ENCODE peak calls at places on chromosomes 3 and 15, in nine cellular contexts. One of them, this sample, is unnamed.

GRCh38 chr15:69092159-69092558 is 68.3 kb upstream of the GLCE start:
- ATAC-seq in central memory CD8-positive, alpha-beta T cell: no peak
- ATAC-seq in IMR-90: peak
- ATAC-seq in activated naive CD8-positive, alpha-beta T cell treated with anti-CD3 and anti-CD28 coated beads, Interleukin-2, amount 10 ng/mL, durations not matched to agents 7 days and 5 days: no peak
- ATAC-seq in heart left ventricle: no peak
- ATAC-seq in stimulated activated naive CD8-positive, alpha-beta T cell treated with anti-CD3 and anti-CD28 coated beads, Interleukin-15, Interleukin-2, amounts not matched to agents 100 U/mL and 50 U/mL, for 24 hours: no peak
- ATAC-seq in SK-N-SH treated with all-trans-retinoic acid at 6 μM for 48 hours: peak
- ATAC-seq in Right ventricle myocardium superior: no peak
- ATAC-seq in aorta: no peak
- ATAC-seq in this sample: no peak

GRCh38 chr15:55344206-55344605 is 25.2 kb downstream of the PIGB start:
- ATAC-seq in central memory CD8-positive, alpha-beta T cell: no peak
- ATAC-seq in IMR-90: peak
- ATAC-seq in activated naive CD8-positive, alpha-beta T cell treated with anti-CD3 and anti-CD28 coated beads, Interleukin-2, amount 10 ng/mL, durations not matched to agents 7 days and 5 days: no peak
- ATAC-seq in heart left ventricle: peak
- ATAC-seq in stimulated activated naive CD8-positive, alpha-beta T cell treated with anti-CD3 and anti-CD28 coated beads, Interleukin-15, Interleukin-2, amounts not matched to agents 100 U/mL and 50 U/mL, for 24 hours: no peak
- ATAC-seq in SK-N-SH treated with all-trans-retinoic acid at 6 μM for 48 hours: peak
- ATAC-seq in Right ventricle myocardium superior: peak
- ATAC-seq in aorta: no peak
- ATAC-seq in this sample: no peak

GRCh38 chr3:58566398-58567250 is 10.6 kb downstream of the FAM107A start:
- ATAC-seq in central memory CD8-positive, alpha-beta T cell: no peak
- ATAC-seq in IMR-90: no peak
- ATAC-seq in activated naive CD8-positive, alpha-beta T cell treated with anti-CD3 and anti-CD28 coated beads, Interleukin-2, amount 10 ng/mL, durations not matched to agents 7 days and 5 days: no peak
- ATAC-seq in heart left ventricle: no peak
- ATAC-seq in stimulated activated naive CD8-positive, alpha-beta T cell treated with anti-CD3 and anti-CD28 coated beads, Interleukin-15, Interleukin-2, amounts not matched to agents 100 U/mL and 50 U/mL, for 24 hours: no peak
- ATAC-seq in SK-N-SH treated with all-trans-retinoic acid at 6 μM for 48 hours: no peak
- ATAC-seq in Right ventricle myocardium superior: no peak
- ATAC-seq in aorta: no peak
- ATAC-seq in this sample: no peak

GRCh38 chr3:112482675-112483074 is 16.6 kb downstream of the BTLA start:
- ATAC-seq in central memory CD8-positive, alpha-beta T cell: no peak
- ATAC-seq in IMR-90: no peak
- ATAC-seq in activated naive CD8-positive, alpha-beta T cell treated with anti-CD3 and anti-CD28 coated beads, Interleukin-2, amount 10 ng/mL, durations not matched to agents 7 days and 5 days: no peak
- ATAC-seq in heart left ventricle: no peak
- ATAC-seq in stimulated activated naive CD8-positive, alpha-beta T cell treated with anti-CD3 and anti-CD28 coated beads, Interleukin-15, Interleukin-2, amounts not matched to agents 100 U/mL and 50 U/mL, for 24 hours: no peak
- ATAC-seq in SK-N-SH treated with all-trans-retinoic acid at 6 μM for 48 hours: no peak
- ATAC-seq in Right ventricle myocardium superior: no peak
- ATAC-seq in aorta: no peak
- ATAC-seq in this sample: no peak

GRCh38 chr15:81037952-81038743 is 37.4 kb downstream of the TLNRD1 start:
- ATAC-seq in central memory CD8-positive, alpha-beta T cell: no peak
- ATAC-seq in IMR-90: no peak
- ATAC-seq in activated naive CD8-positive, alpha-beta T cell treated with anti-CD3 and anti-CD28 coated beads, Interleukin-2, amount 10 ng/mL, durations not matched to agents 7 days and 5 days: no peak
- ATAC-seq in heart left ventricle: no peak
- ATAC-seq in stimulated activated naive CD8-positive, alpha-beta T cell treated with anti-CD3 and anti-CD28 coated beads, Interleukin-15, Interleukin-2, amounts not matched to agents 100 U/mL and 50 U/mL, for 24 hours: no peak
- ATAC-seq in SK-N-SH treated with all-trans-retinoic acid at 6 μM for 48 hours: no peak
- ATAC-seq in Right ventricle myocardium superior: no peak
- ATAC-seq in aorta: no peak
- ATAC-seq in this sample: no peak

GRCh38 chr3:125220681-125221429 is 8.3 kb upstream of the SLC12A8 start:
- ATAC-seq in central memory CD8-positive, alpha-beta T cell: no peak
- ATAC-seq in IMR-90: peak
- ATAC-seq in activated naive CD8-positive, alpha-beta T cell treated with anti-CD3 and anti-CD28 coated beads, Interleukin-2, amount 10 ng/mL, durations not matched to agents 7 days and 5 days: peak
- ATAC-seq in heart left ventricle: no peak
- ATAC-seq in stimulated activated naive CD8-positive, alpha-beta T cell treated with anti-CD3 and anti-CD28 coated beads, Interleukin-15, Interleukin-2, amounts not matched to agents 100 U/mL and 50 U/mL, for 24 hours: no peak
- ATAC-seq in SK-N-SH treated with all-trans-retinoic acid at 6 μM for 48 hours: peak
- ATAC-seq in Right ventricle myocardium superior: no peak
- ATAC-seq in aorta: no peak
- ATAC-seq in this sample: peak

GRCh38 chr15:98815207-98815606 is 166.9 kb downstream of the IGF1R start:
- ATAC-seq in central memory CD8-positive, alpha-beta T cell: no peak
- ATAC-seq in IMR-90: no peak
- ATAC-seq in activated naive CD8-positive, alpha-beta T cell treated with anti-CD3 and anti-CD28 coated beads, Interleukin-2, amount 10 ng/mL, durations not matched to agents 7 days and 5 days: no peak
- ATAC-seq in heart left ventricle: no peak
- ATAC-seq in stimulated activated naive CD8-positive, alpha-beta T cell treated with anti-CD3 and anti-CD28 coated beads, Interleukin-15, Interleukin-2, amounts not matched to agents 100 U/mL and 50 U/mL, for 24 hours: no peak
- ATAC-seq in SK-N-SH treated with all-trans-retinoic acid at 6 μM for 48 hours: no peak
- ATAC-seq in Right ventricle myocardium superior: no peak
- ATAC-seq in aorta: no peak
- ATAC-seq in this sample: no peak

GRCh38 chr3:133124511-133124910 is 86.3 kb downstream of the TMEM108 start:
- ATAC-seq in central memory CD8-positive, alpha-beta T cell: no peak
- ATAC-seq in IMR-90: no peak
- ATAC-seq in activated naive CD8-positive, alpha-beta T cell treated with anti-CD3 and anti-CD28 coated beads, Interleukin-2, amount 10 ng/mL, durations not matched to agents 7 days and 5 days: no peak
- ATAC-seq in heart left ventricle: peak
- ATAC-seq in stimulated activated naive CD8-positive, alpha-beta T cell treated with anti-CD3 and anti-CD28 coated beads, Interleukin-15, Interleukin-2, amounts not matched to agents 100 U/mL and 50 U/mL, for 24 hours: no peak
- ATAC-seq in SK-N-SH treated with all-trans-retinoic acid at 6 μM for 48 hours: peak
- ATAC-seq in Right ventricle myocardium superior: peak
- ATAC-seq in aorta: peak
- ATAC-seq in this sample: no peak

GRCh38 chr3:49199244-49199899 is 28.0 kb downstream of the KLHDC8B start:
- ATAC-seq in central memory CD8-positive, alpha-beta T cell: no peak
- ATAC-seq in IMR-90: peak
- ATAC-seq in activated naive CD8-positive, alpha-beta T cell treated with anti-CD3 and anti-CD28 coated beads, Interleukin-2, amount 10 ng/mL, durations not matched to agents 7 days and 5 days: no peak
- ATAC-seq in heart left ventricle: peak
- ATAC-seq in stimulated activated naive CD8-positive, alpha-beta T cell treated with anti-CD3 and anti-CD28 coated beads, Interleukin-15, Interleukin-2, amounts not matched to agents 100 U/mL and 50 U/mL, for 24 hours: no peak
- ATAC-seq in SK-N-SH treated with all-trans-retinoic acid at 6 μM for 48 hours: no peak
- ATAC-seq in Right ventricle myocardium superior: peak
- ATAC-seq in aorta: peak
- ATAC-seq in this sample: no peak

GRCh38 chr3:146539315-146539714 is 5.1 kb downstream of the PLSCR1 start:
- ATAC-seq in central memory CD8-positive, alpha-beta T cell: no peak
- ATAC-seq in IMR-90: no peak
- ATAC-seq in activated naive CD8-positive, alpha-beta T cell treated with anti-CD3 and anti-CD28 coated beads, Interleukin-2, amount 10 ng/mL, durations not matched to agents 7 days and 5 days: no peak
- ATAC-seq in heart left ventricle: no peak
- ATAC-seq in stimulated activated naive CD8-positive, alpha-beta T cell treated with anti-CD3 and anti-CD28 coated beads, Interleukin-15, Interleukin-2, amounts not matched to agents 100 U/mL and 50 U/mL, for 24 hours: no peak
- ATAC-seq in SK-N-SH treated with all-trans-retinoic acid at 6 μM for 48 hours: no peak
- ATAC-seq in Right ventricle myocardium superior: no peak
- ATAC-seq in aorta: no peak
- ATAC-seq in this sample: no peak

GRCh38 chr3:25156526-25157075 is 271.5 kb upstream of the RARB start:
- ATAC-seq in central memory CD8-positive, alpha-beta T cell: no peak
- ATAC-seq in IMR-90: no peak
- ATAC-seq in activated naive CD8-positive, alpha-beta T cell treated with anti-CD3 and anti-CD28 coated beads, Interleukin-2, amount 10 ng/mL, durations not matched to agents 7 days and 5 days: no peak
- ATAC-seq in heart left ventricle: peak
- ATAC-seq in stimulated activated naive CD8-positive, alpha-beta T cell treated with anti-CD3 and anti-CD28 coated beads, Interleukin-15, Interleukin-2, amounts not matched to agents 100 U/mL and 50 U/mL, for 24 hours: no peak
- ATAC-seq in SK-N-SH treated with all-trans-retinoic acid at 6 μM for 48 hours: peak
- ATAC-seq in Right ventricle myocardium superior: peak
- ATAC-seq in aorta: peak
- ATAC-seq in this sample: no peak

GRCh38 chr15:57824186-57824585 is 117.7 kb downstream of the POLR2M start:
- ATAC-seq in central memory CD8-positive, alpha-beta T cell: no peak
- ATAC-seq in IMR-90: no peak
- ATAC-seq in activated naive CD8-positive, alpha-beta T cell treated with anti-CD3 and anti-CD28 coated beads, Interleukin-2, amount 10 ng/mL, durations not matched to agents 7 days and 5 days: no peak
- ATAC-seq in heart left ventricle: no peak
- ATAC-seq in stimulated activated naive CD8-positive, alpha-beta T cell treated with anti-CD3 and anti-CD28 coated beads, Interleukin-15, Interleukin-2, amounts not matched to agents 100 U/mL and 50 U/mL, for 24 hours: peak
- ATAC-seq in SK-N-SH treated with all-trans-retinoic acid at 6 μM for 48 hours: no peak
- ATAC-seq in Right ventricle myocardium superior: no peak
- ATAC-seq in aorta: no peak
- ATAC-seq in this sample: no peak

GRCh38 chr3:42843730-42844713 is 31.7 kb downstream of the CYP8B1 start:
- ATAC-seq in central memory CD8-positive, alpha-beta T cell: no peak
- ATAC-seq in IMR-90: no peak
- ATAC-seq in activated naive CD8-positive, alpha-beta T cell treated with anti-CD3 and anti-CD28 coated beads, Interleukin-2, amount 10 ng/mL, durations not matched to agents 7 days and 5 days: no peak
- ATAC-seq in heart left ventricle: peak
- ATAC-seq in stimulated activated naive CD8-positive, alpha-beta T cell treated with anti-CD3 and anti-CD28 coated beads, Interleukin-15, Interleukin-2, amounts not matched to agents 100 U/mL and 50 U/mL, for 24 hours: no peak
- ATAC-seq in SK-N-SH treated with all-trans-retinoic acid at 6 μM for 48 hours: no peak
- ATAC-seq in Right ventricle myocardium superior: peak
- ATAC-seq in aorta: peak
- ATAC-seq in this sample: no peak

GRCh38 chr3:143483214-143483613 is 363.6 kb downstream of the CHST2 start:
- ATAC-seq in central memory CD8-positive, alpha-beta T cell: no peak
- ATAC-seq in IMR-90: no peak
- ATAC-seq in activated naive CD8-positive, alpha-beta T cell treated with anti-CD3 and anti-CD28 coated beads, Interleukin-2, amount 10 ng/mL, durations not matched to agents 7 days and 5 days: no peak
- ATAC-seq in heart left ventricle: no peak
- ATAC-seq in stimulated activated naive CD8-positive, alpha-beta T cell treated with anti-CD3 and anti-CD28 coated beads, Interleukin-15, Interleukin-2, amounts not matched to agents 100 U/mL and 50 U/mL, for 24 hours: no peak
- ATAC-seq in SK-N-SH treated with all-trans-retinoic acid at 6 μM for 48 hours: no peak
- ATAC-seq in Right ventricle myocardium superior: no peak
- ATAC-seq in aorta: no peak
- ATAC-seq in this sample: no peak

GRCh38 chr15:98683821-98684220 is 35.5 kb downstream of the IGF1R start:
- ATAC-seq in central memory CD8-positive, alpha-beta T cell: no peak
- ATAC-seq in IMR-90: no peak
- ATAC-seq in activated naive CD8-positive, alpha-beta T cell treated with anti-CD3 and anti-CD28 coated beads, Interleukin-2, amount 10 ng/mL, durations not matched to agents 7 days and 5 days: no peak
- ATAC-seq in heart left ventricle: peak
- ATAC-seq in stimulated activated naive CD8-positive, alpha-beta T cell treated with anti-CD3 and anti-CD28 coated beads, Interleukin-15, Interleukin-2, amounts not matched to agents 100 U/mL and 50 U/mL, for 24 hours: no peak
- ATAC-seq in SK-N-SH treated with all-trans-retinoic acid at 6 μM for 48 hours: no peak
- ATAC-seq in Right ventricle myocardium superior: peak
- ATAC-seq in aorta: no peak
- ATAC-seq in this sample: no peak

GRCh38 chr3:14846481-14846880 is 27.7 kb downstream of the FGD5 start:
- ATAC-seq in central memory CD8-positive, alpha-beta T cell: no peak
- ATAC-seq in IMR-90: no peak
- ATAC-seq in activated naive CD8-positive, alpha-beta T cell treated with anti-CD3 and anti-CD28 coated beads, Interleukin-2, amount 10 ng/mL, durations not matched to agents 7 days and 5 days: no peak
- ATAC-seq in heart left ventricle: no peak
- ATAC-seq in stimulated activated naive CD8-positive, alpha-beta T cell treated with anti-CD3 and anti-CD28 coated beads, Interleukin-15, Interleukin-2, amounts not matched to agents 100 U/mL and 50 U/mL, for 24 hours: no peak
- ATAC-seq in SK-N-SH treated with all-trans-retinoic acid at 6 μM for 48 hours: no peak
- ATAC-seq in Right ventricle myocardium superior: no peak
- ATAC-seq in aorta: no peak
- ATAC-seq in this sample: no peak

GRCh38 chr3:112672716-112673506 is 32.0 kb upstream of the CCDC80 start:
- ATAC-seq in central memory CD8-positive, alpha-beta T cell: peak
- ATAC-seq in IMR-90: no peak
- ATAC-seq in activated naive CD8-positive, alpha-beta T cell treated with anti-CD3 and anti-CD28 coated beads, Interleukin-2, amount 10 ng/mL, durations not matched to agents 7 days and 5 days: peak
- ATAC-seq in heart left ventricle: no peak
- ATAC-seq in stimulated activated naive CD8-positive, alpha-beta T cell treated with anti-CD3 and anti-CD28 coated beads, Interleukin-15, Interleukin-2, amounts not matched to agents 100 U/mL and 50 U/mL, for 24 hours: no peak
- ATAC-seq in SK-N-SH treated with all-trans-retinoic acid at 6 μM for 48 hours: no peak
- ATAC-seq in Right ventricle myocardium superior: no peak
- ATAC-seq in aorta: no peak
- ATAC-seq in this sample: peak

GRCh38 chr3:195139091-195139875 is 131.7 kb downstream of the XXYLT1 start:
- ATAC-seq in central memory CD8-positive, alpha-beta T cell: no peak
- ATAC-seq in IMR-90: no peak
- ATAC-seq in activated naive CD8-positive, alpha-beta T cell treated with anti-CD3 and anti-CD28 coated beads, Interleukin-2, amount 10 ng/mL, durations not matched to agents 7 days and 5 days: no peak
- ATAC-seq in heart left ventricle: peak
- ATAC-seq in stimulated activated naive CD8-positive, alpha-beta T cell treated with anti-CD3 and anti-CD28 coated beads, Interleukin-15, Interleukin-2, amounts not matched to agents 100 U/mL and 50 U/mL, for 24 hours: no peak
- ATAC-seq in SK-N-SH treated with all-trans-retinoic acid at 6 μM for 48 hours: no peak
- ATAC-seq in Right ventricle myocardium superior: peak
- ATAC-seq in aorta: no peak
- ATAC-seq in this sample: no peak

GRCh38 chr3:193744048-193744821 is 151.2 kb downstream of the OPA1 start:
- ATAC-seq in central memory CD8-positive, alpha-beta T cell: no peak
- ATAC-seq in IMR-90: no peak
- ATAC-seq in activated naive CD8-positive, alpha-beta T cell treated with anti-CD3 and anti-CD28 coated beads, Interleukin-2, amount 10 ng/mL, durations not matched to agents 7 days and 5 days: no peak
- ATAC-seq in heart left ventricle: no peak
- ATAC-seq in stimulated activated naive CD8-positive, alpha-beta T cell treated with anti-CD3 and anti-CD28 coated beads, Interleukin-15, Interleukin-2, amounts not matched to agents 100 U/mL and 50 U/mL, for 24 hours: no peak
- ATAC-seq in SK-N-SH treated with all-trans-retinoic acid at 6 μM for 48 hours: no peak
- ATAC-seq in Right ventricle myocardium superior: no peak
- ATAC-seq in aorta: no peak
- ATAC-seq in this sample: no peak

GRCh38 chr15:58734859-58735258 is 14.6 kb downstream of the ADAM10 start:
- ATAC-seq in central memory CD8-positive, alpha-beta T cell: no peak
- ATAC-seq in IMR-90: no peak
- ATAC-seq in activated naive CD8-positive, alpha-beta T cell treated with anti-CD3 and anti-CD28 coated beads, Interleukin-2, amount 10 ng/mL, durations not matched to agents 7 days and 5 days: no peak
- ATAC-seq in heart left ventricle: no peak
- ATAC-seq in stimulated activated naive CD8-positive, alpha-beta T cell treated with anti-CD3 and anti-CD28 coated beads, Interleukin-15, Interleukin-2, amounts not matched to agents 100 U/mL and 50 U/mL, for 24 hours: no peak
- ATAC-seq in SK-N-SH treated with all-trans-retinoic acid at 6 μM for 48 hours: no peak
- ATAC-seq in Right ventricle myocardium superior: no peak
- ATAC-seq in aorta: no peak
- ATAC-seq in this sample: no peak

GRCh38 chr15:78050851-78051250 is 26.7 kb downstream of the TBC1D2B start:
- ATAC-seq in central memory CD8-positive, alpha-beta T cell: no peak
- ATAC-seq in IMR-90: no peak
- ATAC-seq in activated naive CD8-positive, alpha-beta T cell treated with anti-CD3 and anti-CD28 coated beads, Interleukin-2, amount 10 ng/mL, durations not matched to agents 7 days and 5 days: no peak
- ATAC-seq in heart left ventricle: no peak
- ATAC-seq in stimulated activated naive CD8-positive, alpha-beta T cell treated with anti-CD3 and anti-CD28 coated beads, Interleukin-15, Interleukin-2, amounts not matched to agents 100 U/mL and 50 U/mL, for 24 hours: peak
- ATAC-seq in SK-N-SH treated with all-trans-retinoic acid at 6 μM for 48 hours: no peak
- ATAC-seq in Right ventricle myocardium superior: no peak
- ATAC-seq in aorta: no peak
- ATAC-seq in this sample: peak

GRCh38 chr3:31926543-31926942 is 54.5 kb downstream of the OSBPL10 start:
- ATAC-seq in central memory CD8-positive, alpha-beta T cell: no peak
- ATAC-seq in IMR-90: no peak
- ATAC-seq in activated naive CD8-positive, alpha-beta T cell treated with anti-CD3 and anti-CD28 coated beads, Interleukin-2, amount 10 ng/mL, durations not matched to agents 7 days and 5 days: no peak
- ATAC-seq in heart left ventricle: no peak
- ATAC-seq in stimulated activated naive CD8-positive, alpha-beta T cell treated with anti-CD3 and anti-CD28 coated beads, Interleukin-15, Interleukin-2, amounts not matched to agents 100 U/mL and 50 U/mL, for 24 hours: no peak
- ATAC-seq in SK-N-SH treated with all-trans-retinoic acid at 6 μM for 48 hours: no peak
- ATAC-seq in Right ventricle myocardium superior: no peak
- ATAC-seq in aorta: no peak
- ATAC-seq in this sample: no peak

GRCh38 chr3:18609184-18609583 is 184.0 kb upstream of the SATB1 start:
- ATAC-seq in central memory CD8-positive, alpha-beta T cell: no peak
- ATAC-seq in IMR-90: no peak
- ATAC-seq in activated naive CD8-positive, alpha-beta T cell treated with anti-CD3 and anti-CD28 coated beads, Interleukin-2, amount 10 ng/mL, durations not matched to agents 7 days and 5 days: no peak
- ATAC-seq in heart left ventricle: peak
- ATAC-seq in stimulated activated naive CD8-positive, alpha-beta T cell treated with anti-CD3 and anti-CD28 coated beads, Interleukin-15, Interleukin-2, amounts not matched to agents 100 U/mL and 50 U/mL, for 24 hours: no peak
- ATAC-seq in SK-N-SH treated with all-trans-retinoic acid at 6 μM for 48 hours: no peak
- ATAC-seq in Right ventricle myocardium superior: no peak
- ATAC-seq in aorta: no peak
- ATAC-seq in this sample: no peak

GRCh38 chr15:73650387-73651126 is 17.4 kb upstream of the NPTN start:
- ATAC-seq in central memory CD8-positive, alpha-beta T cell: no peak
- ATAC-seq in IMR-90: peak
- ATAC-seq in activated naive CD8-positive, alpha-beta T cell treated with anti-CD3 and anti-CD28 coated beads, Interleukin-2, amount 10 ng/mL, durations not matched to agents 7 days and 5 days: no peak
- ATAC-seq in heart left ventricle: no peak
- ATAC-seq in stimulated activated naive CD8-positive, alpha-beta T cell treated with anti-CD3 and anti-CD28 coated beads, Interleukin-15, Interleukin-2, amounts not matched to agents 100 U/mL and 50 U/mL, for 24 hours: peak
- ATAC-seq in SK-N-SH treated with all-trans-retinoic acid at 6 μM for 48 hours: peak
- ATAC-seq in Right ventricle myocardium superior: no peak
- ATAC-seq in aorta: no peak
- ATAC-seq in this sample: peak

GRCh38 chr3:177810162-177810623 is 612.9 kb upstream of the TBL1XR1 start:
- ATAC-seq in central memory CD8-positive, alpha-beta T cell: no peak
- ATAC-seq in IMR-90: peak
- ATAC-seq in activated naive CD8-positive, alpha-beta T cell treated with anti-CD3 and anti-CD28 coated beads, Interleukin-2, amount 10 ng/mL, durations not matched to agents 7 days and 5 days: no peak
- ATAC-seq in heart left ventricle: peak
- ATAC-seq in stimulated activated naive CD8-positive, alpha-beta T cell treated with anti-CD3 and anti-CD28 coated beads, Interleukin-15, Interleukin-2, amounts not matched to agents 100 U/mL and 50 U/mL, for 24 hours: no peak
- ATAC-seq in SK-N-SH treated with all-trans-retinoic acid at 6 μM for 48 hours: peak
- ATAC-seq in Right ventricle myocardium superior: peak
- ATAC-seq in aorta: peak
- ATAC-seq in this sample: peak

GRCh38 chr3:169618894-169619792 is 44.4 kb downstream of the MECOM start:
- ATAC-seq in central memory CD8-positive, alpha-beta T cell: no peak
- ATAC-seq in IMR-90: no peak
- ATAC-seq in activated naive CD8-positive, alpha-beta T cell treated with anti-CD3 and anti-CD28 coated beads, Interleukin-2, amount 10 ng/mL, durations not matched to agents 7 days and 5 days: no peak
- ATAC-seq in heart left ventricle: no peak
- ATAC-seq in stimulated activated naive CD8-positive, alpha-beta T cell treated with anti-CD3 and anti-CD28 coated beads, Interleukin-15, Interleukin-2, amounts not matched to agents 100 U/mL and 50 U/mL, for 24 hours: no peak
- ATAC-seq in SK-N-SH treated with all-trans-retinoic acid at 6 μM for 48 hours: no peak
- ATAC-seq in Right ventricle myocardium superior: no peak
- ATAC-seq in aorta: peak
- ATAC-seq in this sample: no peak

GRCh38 chr3:105518201-105518600 is 151.5 kb downstream of the ALCAM start:
- ATAC-seq in central memory CD8-positive, alpha-beta T cell: no peak
- ATAC-seq in IMR-90: no peak
- ATAC-seq in activated naive CD8-positive, alpha-beta T cell treated with anti-CD3 and anti-CD28 coated beads, Interleukin-2, amount 10 ng/mL, durations not matched to agents 7 days and 5 days: no peak
- ATAC-seq in heart left ventricle: no peak
- ATAC-seq in stimulated activated naive CD8-positive, alpha-beta T cell treated with anti-CD3 and anti-CD28 coated beads, Interleukin-15, Interleukin-2, amounts not matched to agents 100 U/mL and 50 U/mL, for 24 hours: no peak
- ATAC-seq in SK-N-SH treated with all-trans-retinoic acid at 6 μM for 48 hours: peak
- ATAC-seq in Right ventricle myocardium superior: no peak
- ATAC-seq in aorta: no peak
- ATAC-seq in this sample: no peak

GRCh38 chr3:46110701-46111493 is 83.6 kb upstream of the XCR1 start:
- ATAC-seq in central memory CD8-positive, alpha-beta T cell: no peak
- ATAC-seq in IMR-90: no peak
- ATAC-seq in activated naive CD8-positive, alpha-beta T cell treated with anti-CD3 and anti-CD28 coated beads, Interleukin-2, amount 10 ng/mL, durations not matched to agents 7 days and 5 days: peak
- ATAC-seq in heart left ventricle: peak
- ATAC-seq in stimulated activated naive CD8-positive, alpha-beta T cell treated with anti-CD3 and anti-CD28 coated beads, Interleukin-15, Interleukin-2, amounts not matched to agents 100 U/mL and 50 U/mL, for 24 hours: no peak
- ATAC-seq in SK-N-SH treated with all-trans-retinoic acid at 6 μM for 48 hours: peak
- ATAC-seq in Right ventricle myocardium superior: peak
- ATAC-seq in aorta: peak
- ATAC-seq in this sample: no peak

GRCh38 chr3:9914559-9915251 is 2.2 kb upstream of the IL17RC start:
- ATAC-seq in central memory CD8-positive, alpha-beta T cell: peak
- ATAC-seq in IMR-90: no peak
- ATAC-seq in activated naive CD8-positive, alpha-beta T cell treated with anti-CD3 and anti-CD28 coated beads, Interleukin-2, amount 10 ng/mL, durations not matched to agents 7 days and 5 days: no peak
- ATAC-seq in heart left ventricle: no peak
- ATAC-seq in stimulated activated naive CD8-positive, alpha-beta T cell treated with anti-CD3 and anti-CD28 coated beads, Interleukin-15, Interleukin-2, amounts not matched to agents 100 U/mL and 50 U/mL, for 24 hours: peak
- ATAC-seq in SK-N-SH treated with all-trans-retinoic acid at 6 μM for 48 hours: no peak
- ATAC-seq in Right ventricle myocardium superior: no peak
- ATAC-seq in aorta: no peak
- ATAC-seq in this sample: no peak

GRCh38 chr3:58647661-58648141 is 18.9 kb downstream of the FAM3D start:
- ATAC-seq in central memory CD8-positive, alpha-beta T cell: no peak
- ATAC-seq in IMR-90: no peak
- ATAC-seq in activated naive CD8-positive, alpha-beta T cell treated with anti-CD3 and anti-CD28 coated beads, Interleukin-2, amount 10 ng/mL, durations not matched to agents 7 days and 5 days: no peak
- ATAC-seq in heart left ventricle: no peak
- ATAC-seq in stimulated activated naive CD8-positive, alpha-beta T cell treated with anti-CD3 and anti-CD28 coated beads, Interleukin-15, Interleukin-2, amounts not matched to agents 100 U/mL and 50 U/mL, for 24 hours: no peak
- ATAC-seq in SK-N-SH treated with all-trans-retinoic acid at 6 μM for 48 hours: no peak
- ATAC-seq in Right ventricle myocardium superior: no peak
- ATAC-seq in aorta: no peak
- ATAC-seq in this sample: no peak

GRCh38 chr3:141499304-141499703 is 12.5 kb downstream of the RASA2 start:
- ATAC-seq in central memory CD8-positive, alpha-beta T cell: peak
- ATAC-seq in IMR-90: no peak
- ATAC-seq in activated naive CD8-positive, alpha-beta T cell treated with anti-CD3 and anti-CD28 coated beads, Interleukin-2, amount 10 ng/mL, durations not matched to agents 7 days and 5 days: peak
- ATAC-seq in heart left ventricle: no peak
- ATAC-seq in stimulated activated naive CD8-positive, alpha-beta T cell treated with anti-CD3 and anti-CD28 coated beads, Interleukin-15, Interleukin-2, amounts not matched to agents 100 U/mL and 50 U/mL, for 24 hours: peak
- ATAC-seq in SK-N-SH treated with all-trans-retinoic acid at 6 μM for 48 hours: no peak
- ATAC-seq in Right ventricle myocardium superior: no peak
- ATAC-seq in aorta: no peak
- ATAC-seq in this sample: peak